ENCODE peak calls at places on chromosomes 5 and 9, in seven cellular contexts. Y is A549, G is ovary, I is left ventricle myocardium inferior, Z is fibroblast of mammary gland, J is fibroblast of pulmonary artery, B is NB4. E is an unnamed sample.

GRCh38 chr5:59321631-59322030 is 571.9 kb downstream of the PDE4D start:
- DNase-seq in G (no peak), Y (no peak), Z (no peak), J (no peak), I (no peak), B (no peak), E (no peak)

GRCh38 chr5:102867999-102868662 is 113.0 kb downstream of the PAM start:
- DNase-seq in Z (peak), Y (no peak), I (no peak), B (no peak), G (no peak), J (peak), E (no peak)

GRCh38 chr9:91954841-91955471 is 4.9 kb upstream of the ROR2 start:
- DNase-seq in Z (peak), B (peak), G (peak), Y (peak), I (no peak), J (peak), E (peak)

GRCh38 chr5:170745481-170746061 is 38.0 kb upstream of the GABRP start:
- DNase-seq in Y (no peak), G (no peak), I (peak), B (no peak), Z (no peak), J (no peak), E (peak)

GRCh38 chr9:133405508-133406009 is 12.3 kb downstream of the REXO4 start:
- DNase-seq in G (no peak), J (peak), Z (peak), B (no peak), Y (no peak), I (no peak), E (peak)

GRCh38 chr5:93610581-93611167 is 27.7 kb downstream of the NR2F1 start:
- DNase-seq in G (no peak), J (no peak), Z (no peak), I (no peak), Y (no peak), B (no peak), E (no peak)

GRCh38 chr9:93874242-93874641 is 80.9 kb downstream of the BARX1 start:
- DNase-seq in I (no peak), Z (no peak), G (no peak), B (no peak), Y (no peak), J (no peak), E (no peak)

GRCh38 chr5:15645776-15646175 is 145.8 kb downstream of the FBXL7 start:
- DNase-seq in B (no peak), J (no peak), Y (no peak), G (no peak), Z (peak), I (no peak), E (no peak)

GRCh38 chr5:75265731-75266130 is 29.1 kb upstream of the ANKRD31 start:
- DNase-seq in I (no peak), G (no peak), B (peak), Z (peak), Y (peak), J (peak), E (peak)

GRCh38 chr5:146753618-146754123 is 124.9 kb downstream of the PPP2R2B start:
- DNase-seq in G (no peak), Z (no peak), Y (no peak), J (no peak), B (no peak), I (no peak), E (no peak)

GRCh38 chr9:133130721-133131244 is 9.7 kb upstream of the RALGDS start:
- DNase-seq in Y (no peak), J (no peak), B (no peak), Z (no peak), G (no peak), I (no peak), E (no peak)

GRCh38 chr5:136087961-136088871 is 44.4 kb upstream of the SMAD5 start:
- DNase-seq in J (peak), Y (no peak), Z (peak), B (no peak), I (peak), G (peak), E (peak)

GRCh38 chr9:131289301-131290038 is at the start of gene PLPP7:
- DNase-seq in Z (peak), G (peak), J (peak), Y (no peak), I (peak), B (no peak), E (no peak)

GRCh38 chr5:142508630-142509425 is 177.1 kb downstream of the FGF1 start:
- DNase-seq in Y (no peak), G (no peak), Z (no peak), I (no peak), B (no peak), J (no peak), E (no peak)

GRCh38 chr5:59620535-59621212 is 272.9 kb downstream of the PDE4D start:
- DNase-seq in I (no peak), Y (no peak), G (no peak), Z (no peak), J (peak), B (no peak), E (no peak)

GRCh38 chr5:32320144-32320543 is 7.4 kb upstream of the MTMR12 start:
- DNase-seq in J (no peak), G (no peak), I (no peak), Z (no peak), Y (no peak), B (no peak), E (no peak)

GRCh38 chr5:10536511-10536910 is 27.4 kb upstream of the ANKRD33B start:
- DNase-seq in G (no peak), I (no peak), Y (no peak), B (no peak), J (no peak), Z (no peak), E (no peak)

GRCh38 chr9:136389396-136389795 is 10.6 kb downstream of the SNAPC4 start:
- DNase-seq in I (no peak), Z (no peak), J (no peak), Y (no peak), B (no peak), G (no peak), E (no peak)

GRCh38 chr5:73496984-73497457 is 1.2 kb upstream of the BTF3 start:
- DNase-seq in J (peak), I (no peak), Y (peak), Z (peak), B (peak), G (no peak), E (peak)

GRCh38 chr5:139960723-139961383 is 82.2 kb downstream of the NRG2 start:
- DNase-seq in Y (no peak), J (no peak), G (no peak), B (no peak), Z (no peak), I (no peak), E (no peak)

GRCh38 chr9:127627494-127627855 is 15.4 kb downstream of the STXBP1 start:
- DNase-seq in Y (no peak), B (no peak), I (no peak), J (no peak), G (no peak), Z (no peak), E (no peak)

GRCh38 chr5:128546658-128547281 is 8.7 kb upstream of the FBN2 start:
- DNase-seq in Z (no peak), I (no peak), J (peak), Y (no peak), G (no peak), B (no peak), E (peak)

GRCh38 chr5:76426391-76426802 is 23.3 kb downstream of the IQGAP2 start:
- DNase-seq in I (no peak), B (no peak), J (no peak), Y (no peak), Z (no peak), G (no peak), E (no peak)

GRCh38 chr9:135932656-135933055 is 25.3 kb upstream of the CAMSAP1 start:
- DNase-seq in Z (no peak), I (no peak), Y (no peak), J (no peak), B (no peak), G (no peak), E (no peak)

GRCh38 chr5:97751556-97751955 is 568.5 kb upstream of the RIOK2 start:
- DNase-seq in J (no peak), B (no peak), G (no peak), Z (no peak), Y (no peak), I (no peak), E (no peak)

GRCh38 chr9:113589407-113589806 is 125.9 kb downstream of the RGS3 start:
- DNase-seq in I (peak), Y (no peak), B (no peak), Z (no peak), G (no peak), J (no peak), E (no peak)

GRCh38 chr9:15295761-15296405 is 11.1 kb downstream of the TTC39B start:
- DNase-seq in J (peak), B (peak), Y (peak), G (no peak), I (no peak), Z (peak), E (peak)

GRCh38 chr5:142922223-142922952 is 152.2 kb downstream of the ARHGAP26 start:
- DNase-seq in Z (peak), Y (peak), B (peak), G (no peak), I (no peak), J (peak), E (peak)

GRCh38 chr9:706073-706472 is 135.4 kb upstream of the DMRT1 start:
- DNase-seq in B (peak), J (no peak), Y (no peak), Z (no peak), I (no peak), G (no peak), E (no peak)
- H3K4me3 ChIP-seq in B (peak), J (peak), Y (no peak), Z (no peak), I (peak), G (peak), E (no peak)

GRCh38 chr5:56977034-56977433 is 25.1 kb upstream of the MIER3 start:
- DNase-seq in J (no peak), B (no peak), Z (no peak), G (no peak), I (no peak), Y (no peak), E (peak)

GRCh38 chr5:56973473-56973872 is 21.6 kb upstream of the MIER3 start:
- DNase-seq in B (no peak), G (no peak), I (no peak), J (no peak), Z (no peak), Y (no peak), E (no peak)

GRCh38 chr5:56974241-56974640 is 22.3 kb upstream of the MIER3 start:
- DNase-seq in Y (no peak), B (no peak), I (no peak), G (no peak), J (no peak), Z (no peak), E (peak)

GRCh38 chr5:56971275-56971674 is 19.4 kb upstream of the MIER3 start:
- DNase-seq in B (no peak), J (no peak), G (no peak), Z (no peak), I (no peak), Y (no peak), E (no peak)
- TF ChIP-seq CTCF in B (no peak), J (no peak), G (no peak), Z (no peak), I (no peak), Y (no peak), E (no peak)

GRCh38 chr9:105173306-105173705 is 71.1 kb upstream of the SLC44A1 start:
- DNase-seq in I (no peak), G (no peak), J (no peak), Y (no peak), B (no peak), Z (no peak), E (no peak)
- H3K4me3 ChIP-seq in I (no peak), G (no peak), J (no peak), Y (no peak), B (no peak), Z (no peak), E (no peak)

DNA sequence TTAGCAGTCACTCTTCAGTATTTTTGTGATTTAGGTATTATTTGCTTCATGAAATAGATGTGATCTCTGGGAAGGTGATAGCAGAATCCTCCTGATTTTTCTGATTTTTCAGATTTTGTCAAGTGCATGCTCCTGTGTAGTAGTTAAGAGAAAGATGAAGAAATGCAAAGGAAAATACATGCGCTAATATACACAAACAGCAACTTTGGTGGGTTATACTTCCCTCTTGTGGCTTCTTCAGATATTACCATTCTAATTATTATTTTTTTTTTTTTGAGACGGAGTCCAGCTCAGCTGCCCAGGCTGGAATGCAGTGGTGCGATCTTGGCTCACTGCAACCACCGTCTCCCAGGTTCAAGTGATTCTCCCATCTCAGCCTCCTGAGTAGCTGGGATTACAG is 31.7 kb downstream of the LMNB1 start:
- DNase-seq in Z (peak), I (no peak), B (peak), G (no peak), J (peak), Y (peak), E (peak)
- TF ChIP-seq CTCF in Z (peak), I (peak), B (no peak), G (no peak), J (peak), Y (peak), E (peak)

GRCh38 chr5:4144608-4145007 is 549.0 kb downstream of the IRX1 start:
- DNase-seq in I (no peak), Z (no peak), Y (no peak), J (no peak), G (no peak), B (no peak), E (no peak)
- H3K4me3 ChIP-seq in I (no peak), Z (no peak), Y (no peak), J (no peak), G (no peak), B (no peak), E (no peak)

DNA sequence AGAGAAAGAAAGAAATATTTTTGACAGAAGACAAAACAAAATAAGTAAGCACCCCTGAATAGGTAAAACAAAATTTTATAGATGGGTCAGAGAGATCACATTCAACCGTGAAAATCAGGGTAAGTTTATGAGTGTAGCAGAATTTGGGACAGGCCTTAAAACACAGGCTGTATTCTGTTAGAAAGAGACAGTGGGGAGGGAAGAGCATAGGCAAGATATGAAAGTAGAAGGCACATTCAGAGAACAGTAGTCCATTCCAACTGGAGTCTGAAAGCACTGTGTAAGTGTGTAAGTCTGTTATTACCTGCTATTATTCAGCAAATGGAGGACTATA is 38.6 kb downstream of the MRPS27 start:
- DNase-seq in Y (no peak), J (no peak), B (no peak), I (no peak), Z (no peak), G (no peak), E (no peak)
- TF ChIP-seq CTCF in Y (no peak), J (no peak), B (no peak), I (no peak), Z (no peak), G (no peak), E (no peak)

DNA sequence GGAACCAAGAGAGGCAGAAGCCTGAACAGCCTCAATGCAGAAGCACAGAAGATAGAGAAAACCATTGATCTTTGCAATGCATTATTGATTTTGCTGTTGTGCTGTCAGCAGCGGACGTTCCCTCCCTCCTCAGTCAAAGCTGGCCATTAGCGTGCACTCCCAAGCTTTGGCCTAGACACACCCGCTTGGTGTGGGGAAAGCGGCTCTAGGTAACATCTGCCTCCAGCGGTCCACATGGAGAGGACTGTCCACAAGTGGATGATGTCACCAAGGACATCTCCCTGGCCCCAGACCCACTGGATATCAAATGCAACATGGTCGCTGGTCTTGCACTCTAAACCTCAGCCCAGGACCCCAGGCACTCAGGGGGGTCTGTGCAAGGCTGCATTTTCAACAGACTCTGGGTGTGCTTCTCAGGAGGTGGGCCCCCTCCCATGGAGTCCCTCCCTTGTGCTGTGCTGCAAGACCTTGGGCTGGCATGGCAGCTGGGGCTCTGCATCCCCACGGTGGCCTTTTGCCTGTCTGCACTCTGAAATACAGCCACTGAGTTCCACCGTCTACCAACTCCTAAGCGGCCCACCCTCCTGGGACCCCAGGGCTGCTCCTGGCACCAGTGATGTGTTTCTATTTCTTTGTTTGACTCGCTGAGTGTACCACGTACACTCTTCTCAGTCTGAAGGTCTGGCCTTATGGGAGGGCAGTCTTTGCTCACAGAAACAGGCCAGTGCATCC is 1.9 kb downstream of the SEMA4D start:
- DNase-seq in G (no peak), Y (no peak), Z (no peak), B (no peak), I (no peak), J (no peak), E (no peak)
- H3K4me3 ChIP-seq in G (no peak), Y (no peak), Z (no peak), B (peak), I (peak), J (no peak), E (no peak)